ENCODE peak calls at places on chromosomes 5 and 9, in six cellular contexts. One of them, this sample, is unnamed.

GRCh38 chr9:90245661-90246060 is 397.0 kb downstream of the DIRAS2 start:
- DNase-seq in neural crest cell: no peak
- DNase-seq in epithelial cell of prostate: no peak
- DNase-seq in amygdala: no peak
- DNase-seq in H54: no peak
- DNase-seq in NCI-H226: no peak
- DNase-seq in this sample: no peak

GRCh38 chr9:121927081-121927480 is 166.0 kb downstream of the TTLL11 start:
- DNase-seq in neural crest cell: no peak
- DNase-seq in epithelial cell of prostate: no peak
- DNase-seq in amygdala: no peak
- DNase-seq in H54: no peak
- DNase-seq in NCI-H226: no peak
- DNase-seq in this sample: no peak

GRCh38 chr9:137757613-137758029 is 120.0 kb upstream of the CACNA1B start:
- DNase-seq in neural crest cell: no peak
- DNase-seq in epithelial cell of prostate: peak
- DNase-seq in amygdala: no peak
- DNase-seq in H54: peak
- DNase-seq in NCI-H226: peak
- DNase-seq in this sample: no peak

GRCh38 chr9:5953743-5954707 is 61.4 kb downstream of the RANBP6 start:
- DNase-seq in neural crest cell: no peak
- DNase-seq in epithelial cell of prostate: no peak
- DNase-seq in amygdala: no peak
- DNase-seq in H54: no peak
- DNase-seq in NCI-H226: no peak
- DNase-seq in this sample: no peak

GRCh38 chr9:69645488-69645887 is 26.7 kb downstream of the APBA1 start:
- DNase-seq in neural crest cell: no peak
- DNase-seq in epithelial cell of prostate: no peak
- DNase-seq in amygdala: no peak
- DNase-seq in H54: no peak
- DNase-seq in NCI-H226: no peak
- DNase-seq in this sample: no peak

GRCh38 chr9:130927338-130927737 is 11.7 kb downstream of the FIBCD1 start:
- DNase-seq in neural crest cell: no peak
- DNase-seq in epithelial cell of prostate: no peak
- DNase-seq in amygdala: no peak
- DNase-seq in H54: no peak
- DNase-seq in NCI-H226: peak
- DNase-seq in this sample: no peak

GRCh38 chr5:150605546-150605945 is 34.9 kb upstream of the SYNPO start:
- DNase-seq in neural crest cell: no peak
- DNase-seq in epithelial cell of prostate: no peak
- DNase-seq in amygdala: no peak
- DNase-seq in H54: no peak
- DNase-seq in NCI-H226: no peak
- DNase-seq in this sample: peak

GRCh38 chr5:32325067-32325466 is 12.3 kb upstream of the MTMR12 start:
- DNase-seq in neural crest cell: no peak
- DNase-seq in epithelial cell of prostate: peak
- DNase-seq in amygdala: no peak
- DNase-seq in H54: no peak
- DNase-seq in NCI-H226: no peak
- DNase-seq in this sample: no peak

GRCh38 chr5:124061663-124062062 is 549.7 kb downstream of the CSNK1G3 start:
- DNase-seq in neural crest cell: no peak
- DNase-seq in epithelial cell of prostate: no peak
- DNase-seq in amygdala: no peak
- DNase-seq in H54: no peak
- DNase-seq in NCI-H226: peak
- DNase-seq in this sample: no peak

GRCh38 chr5:168472329-168472728 is 13.9 kb upstream of the RARS1 start:
- DNase-seq in neural crest cell: no peak
- DNase-seq in epithelial cell of prostate: peak
- DNase-seq in amygdala: no peak
- DNase-seq in H54: peak
- DNase-seq in NCI-H226: peak
- DNase-seq in this sample: no peak

GRCh38 chr5:110956913-110957813 is 114.3 kb upstream of the TSLP start:
- DNase-seq in neural crest cell: no peak
- DNase-seq in epithelial cell of prostate: no peak
- DNase-seq in amygdala: no peak
- DNase-seq in H54: no peak
- DNase-seq in NCI-H226: no peak
- DNase-seq in this sample: no peak

GRCh38 chr5:151121652-151122051 is 35.9 kb downstream of the ANXA6 start:
- DNase-seq in neural crest cell: no peak
- DNase-seq in epithelial cell of prostate: no peak
- DNase-seq in amygdala: peak
- DNase-seq in H54: no peak
- DNase-seq in NCI-H226: no peak
- DNase-seq in this sample: no peak